ENCODE peak calls at places on chromosomes 16 and 17, in four cellular contexts. Z is heart left ventricle, T is A549, K is fibroblast of lung. J is an unnamed sample. For H3K4me1, the result is how much of the 10 kb centered on the place peaks cover.

GRCh38 chr16:64892843-64893242 is 229.0 kb downstream of the CDH11 start:
- DNase-seq in Z (no peak), T (no peak), K (peak), J (no peak)

GRCh38 chr16:30527635-30528178 is 1.3 kb upstream of the ZNF768 start:
- DNase-seq in Z (peak), T (no peak), K (no peak), J (no peak)

GRCh38 chr17:44005865-44006580 is 1.6 kb downstream of the NAGS start:
- DNase-seq in Z (peak), T (peak), K (no peak), J (peak)

GRCh38 chr17:82287849-82288601 is 14.5 kb upstream of the CSNK1D start:
- DNase-seq in Z (peak), T (peak), K (peak), J (peak)

GRCh38 chr16:29756654-29757053 is 10.9 kb upstream of the C16orf54 start:
- DNase-seq in Z (no peak), T (no peak), K (no peak), J (no peak)

GRCh38 chr16:89216315-89217137 is 977 bp upstream of the ZNF778 start:
- DNase-seq in Z (peak), T (peak), K (peak), J (peak)

GRCh38 chr16:56339431-56340195 is 85.7 kb downstream of the AMFR start:
- DNase-seq in Z (no peak), T (no peak), K (no peak), J (no peak)

GRCh38 chr16:55900616-55901393 is 25.6 kb upstream of the CES5A start:
- DNase-seq in Z (no peak), T (no peak), K (no peak), J (no peak)

GRCh38 chr17:79540306-79540705 is 70.5 kb downstream of the RBFOX3 start:
- DNase-seq in Z (no peak), T (no peak), K (no peak), J (no peak)

GRCh38 chr16:26016989-26017388 is 325.2 kb downstream of the HS3ST4 start:
- DNase-seq in Z (no peak), T (no peak), K (no peak), J (no peak)

GRCh38 chr17:18224053-18224427 is 1.4 kb upstream of the LLGL1 start:
- DNase-seq in Z (no peak), T (no peak), K (no peak), J (no peak)

GRCh38 chr17:82767041-82767754 is 15.3 kb downstream of the TBCD start:
- DNase-seq in Z (no peak), T (peak), K (peak), J (peak)

GRCh38 chr17:65154770-65155589 is 17.8 kb downstream of the RGS9 start:
- DNase-seq in Z (no peak), T (peak), K (peak), J (no peak)

GRCh38 chr17:69235338-69236058 is 6.9 kb upstream of the ABCA10 start:
- DNase-seq in Z (peak), T (peak), K (peak), J (peak)

GRCh38 chr16:55576369-55576768 is 9.9 kb downstream of the CAPNS2 start:
- DNase-seq in Z (no peak), T (no peak), K (no peak), J (peak)

GRCh38 chr17:1256699-1257098 is 13.5 kb upstream of the BHLHA9 start:
- DNase-seq in Z (no peak), T (no peak), K (no peak), J (no peak)

GRCh38 chr17:16470302-16470701 is 21.7 kb downstream of the LRRC75A start:
- DNase-seq in Z (no peak), T (no peak), K (no peak), J (no peak)

GRCh38 chr17:12729086-12729485 is 60.2 kb upstream of the ARHGAP44 start:
- DNase-seq in Z (no peak), T (no peak), K (no peak), J (no peak)

GRCh38 chr17:4834621-4835020 is 1.5 kb downstream of the MINK1 start:
- DNase-seq in Z (no peak), T (no peak), K (no peak), J (no peak)

GRCh38 chr16:22008215-22009142 is 568 bp downstream of the MOSMO start:
- DNase-seq in Z (peak), T (peak), K (no peak), J (peak)

GRCh38 chr16:69089091-69089912 is 16.2 kb upstream of the HAS3 start:
- DNase-seq in Z (peak), T (peak), K (no peak), J (no peak)

GRCh38 chr16:59611556-59611955 is 877.4 kb upstream of the GOT2 start:
- DNase-seq in Z (no peak), T (no peak), K (no peak), J (no peak)

GRCh38 chr17:50558955-50559614 is 1.4 kb upstream of the CACNA1G start:
- DNase-seq in Z (no peak), T (no peak), K (no peak), J (no peak)

GRCh38 chr16:11800385-11800718 is 3.3 kb upstream of the ZC3H7A start:
- DNase-seq in Z (peak), T (no peak), K (no peak), J (no peak)

GRCh38 chr16:21001262-21001661 is 100.7 kb downstream of the LYRM1 start:
- DNase-seq in Z (no peak), T (peak), K (peak), J (no peak)

GRCh38 chr16:87132361-87133014 is 184.7 kb downstream of the C16orf95 start:
- DNase-seq in Z (no peak), T (no peak), K (peak), J (no peak)

GRCh38 chr16:64137976-64138375 is 983.9 kb downstream of the CDH11 start:
- DNase-seq in Z (no peak), T (no peak), K (no peak), J (no peak)

GRCh38 chr17:44374306-44375195 is 10.9 kb upstream of the FAM171A2 start:
- DNase-seq in Z (no peak), T (no peak), K (no peak), J (no peak)

GRCh38 chr17:78239489-78239931 is 8.1 kb downstream of the TMEM235 start:
- DNase-seq in Z (no peak), T (no peak), K (no peak), J (no peak)

GRCh38 chr16:58471209-58471975 is 28.6 kb upstream of the NDRG4 start:
- DNase-seq in Z (no peak), T (no peak), K (no peak), J (no peak)

GRCh38 chr17:9239260-9239820 is 218.0 kb downstream of the NTN1 start:
- DNase-seq in Z (no peak), T (no peak), K (no peak), J (no peak)

GRCh38 chr17:29195465-29196081 is 15.4 kb upstream of the MYO18A start:
- DNase-seq in Z (no peak), T (no peak), K (no peak), J (no peak)

GRCh38 chr16:77551352-77551751 is 116.5 kb upstream of the ADAMTS18 start:
- DNase-seq in Z (no peak), T (no peak), K (no peak), J (no peak)

GRCh38 chr17:273994-274832 is 78.4 kb downstream of the RPH3AL start:
- DNase-seq in Z (no peak), T (no peak), K (no peak), J (no peak)

GRCh38 chr16:15843635-15844279 is 13.1 kb downstream of the MYH11 start:
- DNase-seq in Z (no peak), T (no peak), K (no peak), J (no peak)

GRCh38 chr16:77963185-77964044 is 58.9 kb upstream of the CLEC3A start:
- DNase-seq in Z (no peak), T (no peak), K (no peak), J (no peak)

DNA sequence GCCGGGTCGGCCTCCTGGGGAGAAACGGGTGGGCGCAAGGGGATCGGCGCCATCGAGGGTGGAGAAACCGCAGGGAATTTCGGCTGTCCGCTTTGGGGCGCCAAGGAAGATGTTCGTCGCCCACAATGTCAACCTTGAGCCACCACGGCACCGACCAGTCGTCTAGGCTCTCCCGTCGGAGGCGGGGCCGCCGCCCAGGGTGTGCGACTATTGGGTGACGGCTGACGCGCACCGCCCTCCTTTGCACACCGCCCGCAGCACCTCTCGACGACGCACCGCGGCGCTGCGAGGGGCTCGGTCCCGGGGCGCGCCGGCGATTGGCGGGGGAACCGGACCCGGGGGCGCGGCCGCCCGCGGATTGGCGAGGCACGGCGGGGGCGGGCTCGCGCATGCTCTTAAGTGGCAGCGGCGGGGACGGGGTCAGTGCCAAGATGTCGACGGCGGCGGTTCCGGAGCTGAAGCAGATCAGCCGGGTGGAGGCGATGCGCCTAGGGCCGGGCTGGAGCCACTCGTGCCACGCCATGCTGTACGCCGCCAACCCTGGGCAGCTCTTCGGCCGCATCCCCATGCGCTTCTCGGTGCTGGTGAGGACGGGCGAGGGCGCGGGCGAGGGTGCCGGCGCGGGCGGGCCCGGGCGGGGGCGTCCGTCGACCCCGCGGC is at the start of gene NUDT16L1:
- DNase-seq in Z (peak), T (peak), K (peak), J (peak)
- TF ChIP-seq CTCF in Z (peak), T (no peak), K (peak), J (peak)

DNA sequence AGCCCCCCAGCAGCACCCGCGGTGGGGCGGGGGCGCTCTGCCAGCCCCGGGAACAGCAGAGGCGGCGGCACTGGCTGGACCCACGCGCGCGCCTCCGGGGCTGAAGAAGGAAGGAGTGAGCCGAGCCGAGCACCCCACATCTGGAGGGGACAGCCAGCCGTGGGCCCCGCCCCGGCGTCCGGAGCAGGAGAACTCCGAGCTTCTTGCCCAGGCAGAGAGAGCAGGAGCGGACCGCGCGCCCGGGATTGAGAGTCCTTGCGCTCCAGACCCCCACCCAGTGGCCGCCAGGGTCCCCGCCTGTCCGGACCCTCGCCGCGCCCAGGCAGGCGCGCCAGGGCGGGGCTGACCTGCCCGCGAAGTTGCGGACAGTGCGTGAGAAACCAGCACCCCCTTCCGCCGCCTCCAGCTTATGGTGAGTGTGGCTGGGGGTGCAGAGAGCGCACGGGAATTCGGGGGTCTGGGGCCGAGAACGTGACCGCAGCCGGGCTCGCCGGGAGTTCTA is 921.9 kb upstream of the EEF2KMT start:
- DNase-seq in Z (peak), T (no peak), K (no peak), J (no peak)
- H3K4me3 ChIP-seq in Z (no peak), T (no peak), K (no peak), J (no peak)

GRCh38 chr16:50202926-50203624 is 50.0 kb downstream of the TENT4B start:
- DNase-seq in Z (no peak), T (peak), K (peak), J (no peak)
- H3K4me1 ChIP-seq in Z (half or more), T (half or more), K (under half), J (half or more)

GRCh38 chr16:86048882-86049585 is 150.1 kb downstream of the IRF8 start:
- DNase-seq in Z (no peak), T (no peak), K (no peak), J (no peak)
- TF ChIP-seq CTCF in Z (no peak), T (no peak), K (no peak), J (no peak)